ENCODE peak calls at places on chromosome 15, in seven cellular contexts. Z is activated CD8-positive, alpha-beta memory T cell treated with anti-CD3 and anti-CD28 coated beads for 24 hours; T is activated T-helper 1 cell treated with Interleukin-2 at 50 U/mL for 16 hours; A is smooth muscle cell of the brain vasculature; C is bronchial epithelial cell; U is CD8-positive, alpha-beta memory T cell; M is brain pericyte. H is an unnamed sample.

GRCh38 chr15:76335851-76336253 is 721 bp upstream of the ISL2 start:
- DNase-seq in Z (peak; percentile 50), T (no peak), A (no peak), C (no peak), U (no peak), M (no peak), H (no peak)

GRCh38 chr15:69731581-69731980 is 279.0 kb downstream of the RPLP1 start:
- DNase-seq in Z (no peak), T (no peak), A (no peak), C (no peak), U (no peak), M (no peak), H (no peak)

GRCh38 chr15:53752406-53752805 is 7.1 kb downstream of the WDR72 start:
- DNase-seq in Z (no peak), T (no peak), A (no peak), C (peak; percentile 15), U (no peak), M (no peak), H (no peak)

GRCh38 chr15:31905054-31905453 is 125.3 kb upstream of the CHRNA7 start:
- DNase-seq in Z (no peak), T (no peak), A (no peak), C (no peak), U (no peak), M (no peak), H (no peak)

GRCh38 chr15:41928637-41929620 is 35.1 kb upstream of the SPTBN5 start:
- DNase-seq in Z (peak; percentile 62), T (no peak), A (no peak), C (no peak), U (no peak), M (no peak), H (no peak)

GRCh38 chr15:90762109-90762508 is 45.0 kb downstream of the BLM start:
- DNase-seq in Z (no peak), T (no peak), A (no peak), C (no peak), U (no peak), M (no peak), H (no peak)

GRCh38 chr15:90960316-90961091 is 5.8 kb downstream of the RCCD1 start:
- DNase-seq in Z (no peak), T (no peak), A (no peak), C (no peak), U (no peak), M (no peak), H (no peak)

GRCh38 chr15:85485956-85486567 is 105.7 kb downstream of the AKAP13 start:
- DNase-seq in Z (no peak), T (peak; percentile 23), A (peak; percentile 44), C (peak; percentile 81), U (peak; percentile 28), M (peak; percentile 17), H (no peak)

GRCh38 chr15:89888214-89888804 is 5.5 kb downstream of the AP3S2 start:
- DNase-seq in Z (no peak), T (no peak), A (peak; percentile 28), C (peak; percentile 40), U (no peak), M (no peak), H (no peak)

GRCh38 chr15:56918907-56919707 is 663 bp downstream of the TCF12 start:
- DNase-seq in Z (peak; percentile 83), T (peak; percentile 27), A (no peak), C (peak; percentile 47), U (peak; percentile 44), M (no peak), H (no peak)

GRCh38 chr15:86624261-86625036 is 544.8 kb downstream of the AGBL1 start:
- DNase-seq in Z (peak; percentile 87), T (peak; percentile 38), A (peak; percentile 15), C (peak; percentile 92), U (peak; percentile 19), M (peak; percentile 4), H (no peak)

GRCh38 chr15:71329509-71330260 is 214.4 kb downstream of the THSD4 start:
- DNase-seq in Z (no peak), T (no peak), A (no peak), C (peak; percentile 63), U (no peak), M (no peak), H (no peak)

GRCh38 chr15:98311566-98312188 is 336.7 kb upstream of the IGF1R start:
- DNase-seq in Z (peak; percentile 85), T (peak; percentile 9), A (peak; percentile 50), C (peak; percentile 71), U (peak; percentile 54), M (peak; percentile 20), H (peak; percentile 58)

GRCh38 chr15:74334127-74334526 is 33.3 kb downstream of the CYP11A1 start:
- DNase-seq in Z (no peak), T (no peak), A (no peak), C (no peak), U (no peak), M (no peak), H (no peak)

GRCh38 chr15:66496951-66497501 is 536 bp downstream of the SNAPC5 start:
- DNase-seq in Z (no peak), T (no peak), A (no peak), C (peak; percentile 26), U (no peak), M (no peak), H (no peak)

GRCh38 chr15:29088666-29089065 is 181.0 kb downstream of the NSMCE3 start:
- DNase-seq in Z (no peak), T (no peak), A (no peak), C (no peak), U (no peak), M (no peak), H (no peak)

GRCh38 chr15:90845201-90845949 is 23.0 kb upstream of the FURIN start:
- DNase-seq in Z (no peak), T (no peak), A (no peak), C (peak; percentile 82), U (no peak), M (peak; percentile 44), H (no peak)

GRCh38 chr15:101126618-101127502 is 125.0 kb downstream of the CHSY1 start:
- DNase-seq in Z (peak; percentile 77), T (no peak), A (no peak), C (no peak), U (no peak), M (no peak), H (no peak)

GRCh38 chr15:67005294-67005996 is 60.0 kb upstream of the SMAD3 start:
- DNase-seq in Z (no peak), T (no peak), A (no peak), C (no peak), U (no peak), M (no peak), H (no peak)

GRCh38 chr15:77642019-77642418 is 9.3 kb upstream of the LINGO1 start:
- DNase-seq in Z (no peak), T (no peak), A (no peak), C (no peak), U (no peak), M (no peak), H (no peak)

GRCh38 chr15:71333839-71334238 is 218.6 kb downstream of the THSD4 start:
- DNase-seq in Z (no peak), T (no peak), A (peak; percentile 57), C (no peak), U (no peak), M (peak; percentile 41), H (no peak)

GRCh38 chr15:79314811-79315210 is 3.9 kb downstream of the TMED3 start:
- DNase-seq in Z (no peak), T (no peak), A (no peak), C (peak; percentile 86), U (no peak), M (no peak), H (no peak)

GRCh38 chr15:34691024-34691423 is 63.8 kb downstream of the GJD2 start:
- DNase-seq in Z (no peak), T (no peak), A (no peak), C (peak; percentile 91), U (no peak), M (no peak), H (no peak)

GRCh38 chr15:58932791-58933310 is 628 bp downstream of the SLTM start:
- DNase-seq in Z (no peak), T (no peak), A (no peak), C (peak; percentile 5), U (no peak), M (no peak), H (no peak)

GRCh38 chr15:48112242-48112641 is 8.5 kb upstream of the SLC24A5 start:
- DNase-seq in Z (no peak), T (no peak), A (no peak), C (peak; percentile 45), U (no peak), M (no peak), H (no peak)

GRCh38 chr15:70356919-70357318 is 259.2 kb upstream of the TLE3 start:
- DNase-seq in Z (peak; percentile 45), T (no peak), A (no peak), C (no peak), U (no peak), M (no peak), H (no peak)

GRCh38 chr15:80058851-80059785 is at the start of gene ZFAND6:
- DNase-seq in Z (peak; percentile 97), T (peak; percentile 92), A (peak; percentile 80), C (peak; percentile 84), U (peak; percentile 94), M (peak; percentile 78), H (no peak)

GRCh38 chr15:59364238-59364637 is 8.4 kb downstream of the MYO1E start:
- DNase-seq in Z (no peak), T (no peak), A (no peak), C (peak; percentile 67), U (no peak), M (no peak), H (no peak)